ENCODE peak calls at places on chromosomes 1 and 21, in nine cellular contexts. E is lower lobe of right lung, J is GM04503, L is fibroblast of the aortic adventitia, H is EL, S is body of pancreas, T is endothelial cell, N is Daoy, I is GM23338. Z is an unnamed sample.

GRCh38 chr1:219536038-219536437 is 76.9 kb downstream of the ZC3H11B start:
- DNase-seq in T (no peak), N (no peak), E (no peak), S (no peak), J (no peak), L (no peak), H (no peak), I (no peak), Z (no peak)

GRCh38 chr1:159188375-159188788 is 16.3 kb upstream of the ACKR1 start:
- DNase-seq in N (peak), H (peak), S (peak), E (peak), J (peak), I (peak), L (no peak), T (peak), Z (peak)

GRCh38 chr1:236141447-236142357 is 637 bp upstream of the GPR137B start:
- DNase-seq in S (peak), T (peak), E (no peak), H (peak), J (peak), I (peak), N (peak), L (peak), Z (peak)

GRCh38 chr1:17434591-17434990 is 4.9 kb downstream of the RCC2 start:
- DNase-seq in J (no peak), T (no peak), H (no peak), N (no peak), L (no peak), S (no peak), E (no peak), I (peak), Z (no peak)

GRCh38 chr1:211566431-211567025 is 12.4 kb downstream of the SLC30A1 start:
- DNase-seq in H (no peak), L (no peak), J (no peak), E (no peak), S (no peak), T (no peak), I (no peak), N (no peak), Z (no peak)

GRCh38 chr1:211259596-211260126 is 495 bp downstream of the RCOR3 start:
- DNase-seq in H (no peak), I (peak), L (no peak), T (no peak), N (peak), E (no peak), J (no peak), S (peak), Z (no peak)

GRCh38 chr21:45698493-45698947 is 55.0 kb downstream of the PCBP3 start:
- DNase-seq in J (peak), E (no peak), L (peak), I (no peak), H (peak), T (no peak), S (peak), N (peak), Z (no peak)

GRCh38 chr1:152036316-152037216 is at the start of gene S100A11:
- DNase-seq in T (peak), H (peak), J (no peak), S (peak), I (peak), N (peak), E (peak), L (peak), Z (peak)

GRCh38 chr1:36109041-36109679 is 15.9 kb downstream of the COL8A2 start:
- DNase-seq in S (no peak), T (no peak), H (peak), I (no peak), L (peak), E (no peak), J (no peak), N (peak), Z (no peak)

GRCh38 chr1:173473599-173474011 is 3.5 kb upstream of the PRDX6 start:
- DNase-seq in N (peak), J (no peak), T (no peak), L (peak), I (no peak), H (peak), E (no peak), S (no peak), Z (no peak)

GRCh38 chr1:53913352-53914043 is 19.5 kb downstream of the DIO1 start:
- DNase-seq in S (no peak), J (no peak), E (no peak), I (peak), L (no peak), N (no peak), T (no peak), H (no peak), Z (no peak)

GRCh38 chr1:21955474-21956281 is 18.6 kb upstream of the HSPG2 start:
- DNase-seq in I (peak), J (no peak), E (no peak), H (no peak), N (no peak), S (no peak), L (peak), T (no peak), Z (no peak)

GRCh38 chr1:204426035-204426436 is 14.4 kb upstream of the PPP1R15B start:
- DNase-seq in J (no peak), T (no peak), S (no peak), N (peak), L (peak), E (no peak), I (no peak), H (peak), Z (no peak)

GRCh38 chr1:101278845-101279244 is 42.0 kb downstream of the S1PR1 start:
- DNase-seq in N (no peak), H (no peak), L (no peak), I (no peak), T (no peak), J (no peak), S (no peak), E (no peak), Z (no peak)

GRCh38 chr1:9437931-9438330 is 101.3 kb upstream of the SLC25A33 start:
- DNase-seq in I (no peak), S (peak), L (peak), T (no peak), J (no peak), E (no peak), N (peak), H (no peak), Z (no peak)

Z was measured in neural crest cell.